ENCODE peak calls at places on chromosomes 3 and 15, in seven cellular contexts. L, N, O, M, Q, D and E are unnamed samples.

GRCh38 chr15:101406014-101406413 is 83.5 kb downstream of the PCSK6 start:
- DNase-seq in L (no peak), N (peak; percentile 33), O (no peak), M (no peak), Q (no peak), D (no peak), E (no peak)

GRCh38 chr3:104388624-104389023 is 978.1 kb upstream of the ALCAM start:
- DNase-seq in L (no peak), N (no peak), O (no peak), M (no peak), Q (no peak), D (no peak), E (peak; percentile 21)

GRCh38 chr3:133040696-133041523 is 2.7 kb downstream of the TMEM108 start:
- DNase-seq in L (peak; percentile 78), N (peak; percentile 87), O (peak; percentile 51), M (peak; percentile 39), Q (peak; percentile 58), D (peak; percentile 21), E (peak; percentile 92)

GRCh38 chr15:60390931-60391501 is 6.8 kb downstream of the ANXA2 start:
- DNase-seq in L (no peak), N (no peak), O (peak; percentile 87), M (no peak), Q (peak; percentile 88), D (no peak), E (peak; percentile 37)

GRCh38 chr3:124873241-124873640 is 13.9 kb downstream of the ITGB5 start:
- DNase-seq in L (no peak), N (no peak), O (no peak), M (no peak), Q (no peak), D (no peak), E (no peak)

GRCh38 chr3:38158472-38158871 is 6.9 kb upstream of the OXSR1 start:
- DNase-seq in L (no peak), N (no peak), O (no peak), M (no peak), Q (no peak), D (no peak), E (no peak)

GRCh38 chr15:93043621-93044300 is 45.2 kb downstream of the RGMA start:
- DNase-seq in L (no peak), N (no peak), O (no peak), M (peak; percentile 59), Q (no peak), D (no peak), E (no peak)

GRCh38 chr3:17643691-17644090 is 98.7 kb downstream of the TBC1D5 start:
- DNase-seq in L (no peak), N (no peak), O (no peak), M (no peak), Q (no peak), D (no peak), E (no peak)

GRCh38 chr3:89260721-89261120 is 153.3 kb downstream of the EPHA3 start:
- DNase-seq in L (no peak), N (no peak), O (no peak), M (no peak), Q (no peak), D (no peak), E (no peak)

GRCh38 chr3:61997112-61997511 is 376.2 kb downstream of the FEZF2 start:
- DNase-seq in L (peak; percentile 47), N (no peak), O (no peak), M (no peak), Q (no peak), D (no peak), E (no peak)

GRCh38 chr3:113847664-113848461 is 9.3 kb downstream of the GRAMD1C start:
- DNase-seq in L (no peak), N (no peak), O (no peak), M (no peak), Q (no peak), D (no peak), E (peak; percentile 60)

GRCh38 chr3:113839551-113839950 is 963 bp downstream of the GRAMD1C start:
- DNase-seq in L (no peak), N (no peak), O (no peak), M (no peak), Q (no peak), D (no peak), E (no peak)

GRCh38 chr3:113847243-113847642 is 8.7 kb downstream of the GRAMD1C start:
- DNase-seq in L (no peak), N (no peak), O (no peak), M (no peak), Q (no peak), D (no peak), E (no peak)

DNA sequence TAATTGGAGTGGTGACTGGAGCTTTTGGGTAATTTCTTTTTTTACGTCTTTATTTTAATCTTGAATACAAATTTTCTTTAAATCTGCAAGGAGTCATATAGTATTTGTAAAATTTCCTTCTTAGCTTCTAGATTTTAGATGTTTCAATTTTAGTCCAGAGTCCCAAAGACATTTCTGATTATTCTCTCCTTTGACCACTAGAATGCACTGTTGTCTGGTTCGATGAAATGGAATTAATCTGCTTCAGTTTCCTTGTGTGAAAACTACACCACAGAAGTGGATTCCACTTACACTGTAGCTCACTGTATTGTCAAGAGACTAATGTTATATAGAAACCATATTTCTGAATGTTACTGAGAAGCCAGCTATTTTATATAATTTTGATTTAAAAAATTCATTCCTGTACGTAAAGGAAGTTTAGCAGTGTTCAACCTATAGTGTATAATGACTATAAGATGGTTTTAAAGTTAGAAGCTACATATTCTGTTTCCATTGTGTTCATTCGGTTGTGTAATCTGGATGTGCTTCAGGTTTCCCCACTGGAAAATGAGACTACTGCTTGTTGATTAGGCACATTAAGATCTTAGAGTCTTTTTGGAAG is 6.1 kb downstream of the GRAMD1C start:
- DNase-seq in L (peak; percentile 47), N (no peak), O (no peak), M (no peak), Q (peak; percentile 39), D (no peak), E (peak; percentile 81)
- TF ChIP-seq JUND in L (no peak), N (no peak), O (no peak), M (no peak), Q (no peak), D (no peak), E (no peak)

GRCh38 chr3:8529738-8530525 is 28.3 kb downstream of the LMCD1 start:
- DNase-seq in L (no peak), N (no peak), O (no peak), M (no peak), Q (no peak), D (no peak), E (no peak)
- TF ChIP-seq JUND in L (peak; percentile 50), N (no peak), O (peak; percentile 31), M (no peak), Q (no peak), D (no peak), E (no peak)

GRCh38 chr15:76837474-76837873 is 67.7 kb downstream of the SCAPER start:
- DNase-seq in L (no peak), N (no peak), O (no peak), M (no peak), Q (no peak), D (no peak), E (no peak)

GRCh38 chr15:76839173-76839572 is 66.0 kb downstream of the SCAPER start:
- DNase-seq in L (no peak), N (no peak), O (no peak), M (no peak), Q (no peak), D (no peak), E (no peak)

GRCh38 chr15:76844096-76844495 is 61.0 kb downstream of the SCAPER start:
- DNase-seq in L (no peak), N (no peak), O (no peak), M (no peak), Q (no peak), D (no peak), E (no peak)

GRCh38 chr15:76843269-76843668 is 61.9 kb downstream of the SCAPER start:
- DNase-seq in L (no peak), N (no peak), O (no peak), M (no peak), Q (no peak), D (no peak), E (no peak)

GRCh38 chr15:76840830-76841460 is 64.2 kb downstream of the SCAPER start:
- DNase-seq in L (peak; percentile 42), N (no peak), O (peak; percentile 8), M (no peak), Q (peak; percentile 26), D (no peak), E (no peak)
- TF ChIP-seq JUND in L (no peak), N (no peak), O (no peak), M (no peak), Q (no peak), D (no peak), E (no peak)

DNA sequence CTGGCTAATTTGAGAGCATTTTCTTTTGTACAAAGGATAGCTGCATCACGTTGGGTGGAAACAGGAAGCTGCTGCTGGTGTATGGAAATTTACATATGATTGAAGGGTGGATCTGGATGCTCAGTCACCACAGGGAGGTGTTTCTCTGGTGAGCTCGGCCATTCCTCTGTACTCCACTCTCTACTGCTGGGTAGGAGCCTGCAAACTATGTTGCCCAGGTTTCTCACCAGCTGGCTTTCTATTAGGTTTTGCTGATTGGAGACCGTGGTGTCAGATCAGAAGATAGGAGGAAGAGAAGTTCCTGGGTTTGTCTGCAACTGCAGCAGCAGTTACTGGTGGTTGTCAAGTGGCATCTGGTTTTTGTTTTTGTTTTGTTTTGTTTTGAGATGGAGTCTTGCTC is 61.7 kb downstream of the TAMM41 start:
- DNase-seq in L (peak; percentile 39), N (no peak), O (no peak), M (no peak), Q (no peak), D (no peak), E (no peak)
- TF ChIP-seq JUND in L (no peak), N (no peak), O (no peak), M (no peak), Q (no peak), D (no peak), E (no peak)

GRCh38 chr3:129892857-129893615 is 475 bp downstream of the TMCC1 start:
- DNase-seq in L (peak; percentile 89), N (peak; percentile 83), O (no peak), M (peak; percentile 80), Q (peak; percentile 36), D (peak; percentile 23), E (peak; percentile 35)

GRCh38 chr3:129890891-129891290 is 2.6 kb downstream of the TMCC1 start:
- DNase-seq in L (no peak), N (no peak), O (no peak), M (no peak), Q (peak; percentile 10), D (no peak), E (no peak)

GRCh38 chr3:129892486-129892856 is 1.0 kb downstream of the TMCC1 start:
- DNase-seq in L (no peak), N (no peak), O (no peak), M (no peak), Q (no peak), D (no peak), E (no peak)

GRCh38 chr3:129888739-129889138 is 4.8 kb downstream of the TMCC1 start:
- DNase-seq in L (no peak), N (no peak), O (peak; percentile 44), M (no peak), Q (no peak), D (no peak), E (no peak)

DNA sequence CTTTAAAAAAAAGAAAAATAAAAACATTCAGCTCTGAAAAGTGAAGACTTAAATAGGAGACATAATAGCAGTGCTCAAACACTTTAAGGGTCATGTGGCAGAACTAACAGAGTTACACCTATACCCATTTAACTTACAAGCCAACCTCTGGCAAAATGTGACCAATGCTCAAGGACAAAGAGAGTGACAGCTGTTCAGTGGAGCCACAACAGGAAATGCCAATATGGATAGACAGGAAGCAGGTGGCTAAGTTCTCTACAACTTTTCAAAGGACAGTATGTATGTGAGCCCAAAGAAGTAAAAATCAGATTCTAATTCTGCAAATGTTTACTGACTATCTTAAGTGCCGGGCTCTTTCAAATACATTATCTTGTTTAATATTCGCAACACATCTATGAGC is 3.4 kb downstream of the TMCC1 start:
- DNase-seq in L (no peak), N (no peak), O (no peak), M (no peak), Q (peak; percentile 64), D (peak; percentile 15), E (no peak)
- TF ChIP-seq JUND in L (no peak), N (no peak), O (no peak), M (no peak), Q (no peak), D (no peak), E (no peak)